ENCODE peak calls at places on chromosomes 5 and 9, in five cellular contexts. X, N, E, Q and B are unnamed samples.

GRCh38 chr9:6759114-6759977 is 1.6 kb downstream of the KDM4C start:
- DNase-seq in N (no peak), X (peak; percentile 15), Q (no peak), E (no peak), B (peak; percentile 29)

GRCh38 chr5:139696167-139696893 is 48.2 kb downstream of the CXXC5 start:
- DNase-seq in E (peak; percentile 75), N (peak; percentile 72), Q (no peak), X (no peak), B (no peak)

GRCh38 chr9:76458903-76459690 is at the start of gene GCNT1:
- DNase-seq in X (peak; percentile 52), N (peak; percentile 83), E (peak; percentile 98), Q (peak; percentile 98), B (peak; percentile 97)

GRCh38 chr9:14907360-14907685 is 2.9 kb downstream of the FREM1 start:
- DNase-seq in E (no peak), Q (no peak), X (no peak), N (no peak), B (no peak)

GRCh38 chr5:118614701-118615475 is 373.5 kb downstream of the DTWD2 start:
- DNase-seq in E (no peak), X (no peak), N (no peak), Q (peak; percentile 5), B (no peak)

GRCh38 chr5:91359957-91360609 is 23.0 kb downstream of the ARRDC3 start:
- DNase-seq in N (no peak), X (no peak), Q (no peak), E (no peak), B (no peak)

GRCh38 chr5:1639757-1640156 is 116.0 kb upstream of the LPCAT1 start:
- DNase-seq in X (no peak), E (peak; percentile 44), Q (no peak), N (no peak), B (no peak)

GRCh38 chr5:136174021-136174659 is 18.8 kb downstream of the SMIM32 start:
- DNase-seq in N (no peak), X (peak; percentile 48), Q (no peak), E (no peak), B (no peak)

GRCh38 chr5:55187370-55187769 is 14.4 kb upstream of the CDC20B start:
- DNase-seq in X (no peak), N (no peak), E (no peak), Q (no peak), B (no peak)

GRCh38 chr5:142678615-142679014 is 7.3 kb downstream of the FGF1 start:
- DNase-seq in Q (no peak), X (no peak), N (no peak), E (no peak), B (no peak)

GRCh38 chr5:172556262-172556661 is 84.8 kb upstream of the NEURL1B start:
- DNase-seq in Q (no peak), E (peak; percentile 38), N (no peak), X (no peak), B (no peak)

GRCh38 chr5:178338126-178338749 is 105.6 kb upstream of the PHYKPL start:
- DNase-seq in N (peak; percentile 50), X (no peak), E (peak; percentile 62), Q (no peak), B (no peak)

GRCh38 chr5:53476531-53477480 is 3.6 kb upstream of the FST start:
- DNase-seq in X (no peak), Q (no peak), N (no peak), E (no peak), B (no peak)

GRCh38 chr5:136159457-136159856 is 26.8 kb downstream of the SMAD5 start:
- DNase-seq in N (no peak), Q (no peak), X (no peak), E (no peak), B (no peak)

GRCh38 chr5:91378683-91379601 is 4.2 kb downstream of the ARRDC3 start:
- DNase-seq in N (no peak), Q (no peak), E (no peak), X (no peak), B (no peak)

GRCh38 chr5:65986050-65986451 is 59.7 kb downstream of the ERBIN start:
- DNase-seq in E (no peak), N (no peak), Q (no peak), X (no peak), B (no peak)

GRCh38 chr9:94900222-94901018 is 173.9 kb downstream of the AOPEP start:
- DNase-seq in E (no peak), X (no peak), Q (no peak), N (no peak), B (no peak)

GRCh38 chr9:110105107-110105506 is 102.9 kb downstream of the C9orf152 start:
- DNase-seq in X (no peak), N (no peak), E (no peak), Q (no peak), B (no peak)

GRCh38 chr5:100595152-100595811 is 60.1 kb downstream of the FAM174A start:
- DNase-seq in E (no peak), Q (no peak), N (no peak), X (peak; percentile 1), B (peak; percentile 12)

GRCh38 chr5:82356808-82357671 is 78.9 kb upstream of the RPS23 start:
- DNase-seq in Q (no peak), E (no peak), X (no peak), N (peak; percentile 90), B (peak; percentile 64)

GRCh38 chr9:85142461-85143401 is 473.2 kb downstream of the NTRK2 start:
- DNase-seq in N (peak; percentile 79), E (no peak), Q (no peak), X (peak; percentile 20), B (peak; percentile 29)

GRCh38 chr9:134457321-134457923 is 131.2 kb downstream of the RXRA start:
- DNase-seq in E (peak; percentile 64), Q (peak; percentile 46), X (no peak), N (no peak), B (no peak)

GRCh38 chr9:124010303-124010664 is 1.3 kb upstream of the LHX2 start:
- DNase-seq in E (no peak), Q (no peak), X (no peak), N (peak; percentile 40), B (no peak)

GRCh38 chr9:893843-894420 is 52.4 kb downstream of the DMRT1 start:
- DNase-seq in E (peak; percentile 76), Q (no peak), N (no peak), X (peak; percentile 56), B (peak; percentile 64)

DNA sequence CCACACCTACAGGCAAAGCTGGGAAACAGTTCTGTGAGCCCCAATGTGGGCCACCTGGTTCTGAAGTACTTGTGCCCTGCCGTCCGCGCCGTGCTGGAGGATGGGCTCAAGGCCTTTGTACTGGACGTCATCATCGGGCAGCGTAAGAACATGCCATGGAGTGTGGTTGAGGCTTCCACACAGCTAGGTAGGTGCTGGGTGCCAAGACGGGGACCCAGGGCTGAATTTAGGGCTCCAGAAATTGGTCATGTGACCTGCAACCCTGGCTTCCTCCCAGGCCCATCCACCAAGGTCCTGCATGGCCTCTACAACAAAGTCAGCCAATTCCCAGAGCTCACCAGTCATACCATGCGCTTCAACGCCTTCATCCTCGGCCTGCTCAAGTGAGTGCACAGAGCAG is 46.9 kb upstream of the TESK1 start:
- DNase-seq in Q (no peak), N (no peak), E (no peak), X (no peak), B (no peak)
- H3K9me3 ChIP-seq in Q (no peaks in the 10 kb centered on the region), N (no peaks in the 10 kb centered on the region), E (no peaks in the 10 kb centered on the region), X (no peaks in the 10 kb centered on the region), B (no peaks in the 10 kb centered on the region)

GRCh38 chr9:113540466-113540865 is 76.9 kb downstream of the RGS3 start:
- DNase-seq in Q (no peak), X (no peak), N (peak; percentile 44), E (peak; percentile 54), B (no peak)

GRCh38 chr9:113542741-113543140 is 79.2 kb downstream of the RGS3 start:
- DNase-seq in Q (no peak), X (no peak), N (peak; percentile 48), E (peak; percentile 77), B (no peak)

GRCh38 chr9:113542016-113542415 is 78.5 kb downstream of the RGS3 start:
- DNase-seq in Q (no peak), N (peak; percentile 10), X (no peak), E (peak; percentile 27), B (no peak)

GRCh38 chr9:113543286-113544000 is 79.9 kb downstream of the RGS3 start:
- DNase-seq in E (peak; percentile 60), Q (no peak), X (no peak), N (peak; percentile 48), B (no peak)

DNA sequence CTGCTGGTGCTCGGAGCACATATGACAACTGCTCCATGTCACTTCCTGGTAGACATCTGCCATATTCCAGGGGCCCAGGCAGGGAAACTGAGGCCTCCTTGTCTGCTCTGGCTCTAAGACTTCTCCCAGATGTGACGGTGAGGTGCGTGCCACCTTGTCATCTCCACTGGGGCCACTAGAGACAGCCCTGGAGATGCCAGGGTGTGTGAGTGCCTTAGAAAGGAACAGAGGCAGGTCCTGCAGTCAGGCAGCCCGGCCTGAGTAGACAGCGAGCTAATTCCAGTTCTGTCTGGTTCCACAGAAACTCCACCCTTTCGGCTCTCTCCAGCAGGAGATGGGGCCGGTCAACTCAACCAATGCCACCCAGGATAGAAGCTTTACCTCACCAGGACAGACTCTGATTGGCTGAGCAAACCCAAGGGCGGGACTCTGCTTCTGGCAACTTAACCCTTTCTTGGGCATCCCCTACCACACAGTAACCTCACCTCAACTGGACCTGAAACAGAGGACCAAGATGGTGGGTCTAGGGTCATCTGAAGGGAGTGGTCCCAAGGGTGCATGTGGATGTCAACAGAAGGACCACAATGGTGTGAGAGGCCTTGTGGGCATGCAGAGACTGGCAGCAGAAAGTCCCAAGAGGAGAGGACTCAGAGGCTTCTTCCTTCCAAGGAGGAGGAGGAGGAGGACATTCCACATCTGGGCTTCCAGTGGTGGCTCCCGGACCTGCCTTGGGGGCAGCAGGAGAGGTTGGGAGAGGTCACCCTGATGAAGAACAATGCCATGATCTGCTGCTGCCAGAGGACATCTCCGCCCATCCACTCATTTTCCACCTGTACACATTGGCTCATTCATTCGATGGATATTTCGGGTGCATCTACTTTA is 77.7 kb downstream of the RGS3 start:
- DNase-seq in N (peak; percentile 39), X (peak; percentile 62), Q (no peak), E (peak; percentile 64), B (peak; percentile 55)
- TF ChIP-seq POLR2AphosphoS5 in N (no peak), X (peak; percentile 66), Q (no peak), E (no peak), B (no peak)

GRCh38 chr5:170880084-170880483 is 18.3 kb downstream of the RANBP17 start:
- DNase-seq in N (no peak), X (no peak), Q (no peak), E (no peak), B (no peak)
- H3K9me3 ChIP-seq in N (no peaks in the 10 kb centered on the region), X (no peaks in the 10 kb centered on the region), Q (no peaks in the 10 kb centered on the region), E (no peaks in the 10 kb centered on the region), B (no peaks in the 10 kb centered on the region)

DNA sequence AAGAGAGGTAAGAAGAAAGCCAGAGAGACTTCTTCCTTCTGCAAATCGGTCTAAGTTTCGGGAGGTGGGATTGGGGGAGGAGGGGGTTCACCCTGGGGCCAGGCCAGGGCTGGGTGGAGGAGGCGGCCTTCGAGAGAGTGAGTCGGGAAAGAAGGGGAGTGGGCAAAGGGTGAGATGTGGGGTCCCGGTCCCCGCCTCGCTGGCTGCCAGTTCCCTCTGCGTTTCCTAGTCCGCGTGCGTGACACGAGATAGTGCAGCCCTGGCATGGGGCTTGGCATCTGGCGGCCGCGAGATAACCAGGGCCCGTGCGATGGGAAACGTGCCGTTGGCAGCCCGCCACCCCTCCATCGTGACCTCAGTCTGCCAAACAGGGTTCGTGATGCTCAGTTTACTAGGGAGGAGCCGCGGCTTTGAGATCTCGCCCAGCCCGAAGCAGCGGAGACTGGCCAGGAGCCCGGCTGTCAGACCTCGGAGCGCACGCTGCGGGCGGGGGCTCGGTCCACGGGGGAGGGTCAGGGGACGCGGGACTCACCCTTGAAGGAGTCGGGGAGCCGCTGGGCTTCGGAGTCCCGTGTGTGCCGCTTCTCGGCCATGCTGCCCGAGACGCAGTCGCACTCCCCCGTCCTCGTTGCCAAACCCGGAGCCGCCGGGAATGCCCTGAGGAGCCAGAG is at the start of gene STOM:
- DNase-seq in N (peak; percentile 96), Q (peak; percentile 96), E (no peak), X (peak; percentile 78), B (peak; percentile 81)
- TF ChIP-seq POLR2AphosphoS5 in N (peak; percentile 93), Q (peak; percentile 99), E (peak; percentile 99), X (peak; percentile 78), B (peak; percentile 98)